ENCODE peak calls at places on chromosomes 11 and 22, in six cellular contexts. W is NCI-H2029, I is iris pigment epithelial cell, Q is hippocampal formation, S is NCI-H146, E is lower lobe of right lung. K is an unnamed sample.

GRCh38 chr11:6319879-6320410 is 356 bp downstream of the CAVIN3 start:
- DNase-seq in W (no peak), I (peak), Q (no peak), S (no peak), E (peak), K (peak)

GRCh38 chr11:101003468-101003867 is 126.1 kb downstream of the PGR start:
- DNase-seq in W (no peak), I (no peak), Q (no peak), S (no peak), E (no peak), K (no peak)

GRCh38 chr22:46057762-46058420 is 80.9 kb upstream of the WNT7B start:
- DNase-seq in W (peak), I (no peak), Q (no peak), S (no peak), E (peak), K (no peak)

GRCh38 chr11:122879785-122880184 is 2.8 kb upstream of the JHY start:
- DNase-seq in W (no peak), I (no peak), Q (no peak), S (no peak), E (no peak), K (no peak)

GRCh38 chr11:120063686-120064340 is 74.1 kb downstream of the TRIM29 start:
- DNase-seq in W (no peak), I (no peak), Q (no peak), S (no peak), E (no peak), K (no peak)

GRCh38 chr11:69704508-69705245 is 855 bp upstream of the FGF19 start:
- DNase-seq in W (no peak), I (peak), Q (no peak), S (peak), E (no peak), K (no peak)

GRCh38 chr11:11841121-11841604 is 609 bp upstream of the USP47 start:
- DNase-seq in W (no peak), I (peak), Q (peak), S (peak), E (no peak), K (no peak)

GRCh38 chr11:114183041-114183511 is 113.1 kb upstream of the NNMT start:
- DNase-seq in W (no peak), I (no peak), Q (no peak), S (no peak), E (no peak), K (no peak)

GRCh38 chr11:14793546-14793945 is 98.5 kb downstream of the CYP2R1 start:
- DNase-seq in W (no peak), I (no peak), Q (no peak), S (no peak), E (no peak), K (no peak)

GRCh38 chr22:20748820-20749428 is 25.0 kb upstream of the SERPIND1 start:
- DNase-seq in W (peak), I (peak), Q (peak), S (no peak), E (no peak), K (peak)

GRCh38 chr11:117961896-117962295 is 24.3 kb upstream of the IL10RA start:
- DNase-seq in W (no peak), I (no peak), Q (no peak), S (no peak), E (no peak), K (no peak)

GRCh38 chr11:59918987-59919589 is 19.1 kb upstream of the OOSP1 start:
- DNase-seq in W (peak), I (peak), Q (no peak), S (peak), E (no peak), K (peak)

K was measured in endothelial cell of umbilical vein.